ENCODE peak calls at places on chromosomes 11 and 22, in five cellular contexts. V is stomach, S is GM12878, T is A549, D is suprapubic skin. X is an unnamed sample.
A peak's percentile ranks its signal among the peaks of the same experiment; 100 is the strongest.

GRCh38 chr22:20423636-20424511 is 13.8 kb downstream of the SCARF2 start:
- DNase-seq in V (no peak), S (no peak), T (no peak), D (no peak), X (no peak)

GRCh38 chr11:7251836-7252682 is at the start of gene SYT9:
- DNase-seq in V (peak; percentile 54), S (no peak), T (peak; percentile 21), D (peak; percentile 80), X (no peak)

GRCh38 chr11:15688351-15688792 is 573.6 kb downstream of the INSC start:
- DNase-seq in V (no peak), S (no peak), T (no peak), D (no peak), X (peak; percentile 69)

GRCh38 chr11:6156628-6157367 is 13.3 kb downstream of the OR52B2 start:
- DNase-seq in V (no peak), S (no peak), T (no peak), D (no peak), X (no peak)

GRCh38 chr11:103294516-103294915 is 185.3 kb downstream of the DYNC2H1 start:
- DNase-seq in V (no peak), S (no peak), T (no peak), D (no peak), X (no peak)

GRCh38 chr11:12137005-12137690 is 26.8 kb downstream of the MICAL2 start:
- DNase-seq in V (peak; percentile 51), S (no peak), T (no peak), D (no peak), X (no peak)

GRCh38 chr11:69963533-69964246 is 114.4 kb upstream of the ANO1 start:
- DNase-seq in V (no peak), S (no peak), T (no peak), D (no peak), X (no peak)

GRCh38 chr11:80542704-80543103 is 1101.9 kb upstream of the TENM4 start:
- DNase-seq in V (no peak), S (no peak), T (no peak), D (no peak), X (no peak)

GRCh38 chr22:19169002-19169946 is 9.3 kb downstream of the SLC25A1 start:
- DNase-seq in V (no peak), S (no peak), T (no peak), D (no peak), X (no peak)

GRCh38 chr22:19772673-19773469 is 12.3 kb downstream of the TBX1 start:
- DNase-seq in V (peak; percentile 51), S (peak; percentile 61), T (no peak), D (no peak), X (no peak)

GRCh38 chr22:30287626-30288413 is 1.5 kb downstream of the CASTOR1 start:
- DNase-seq in V (peak; percentile 89), S (no peak), T (peak; percentile 91), D (peak; percentile 92), X (peak; percentile 78)

GRCh38 chr11:66327171-66328035 is 8.8 kb downstream of the RIN1 start:
- DNase-seq in V (no peak), S (no peak), T (no peak), D (no peak), X (no peak)

GRCh38 chr11:14384338-14384737 is 25.4 kb upstream of the RRAS2 start:
- DNase-seq in V (no peak), S (no peak), T (no peak), D (no peak), X (no peak)

GRCh38 chr11:106917973-106918372 is 100.3 kb downstream of the GUCY1A2 start:
- DNase-seq in V (no peak), S (no peak), T (no peak), D (no peak), X (no peak)

GRCh38 chr11:90446207-90446606 is 223.4 kb upstream of the CHORDC1 start:
- DNase-seq in V (no peak), S (no peak), T (no peak), D (no peak), X (no peak)

GRCh38 chr11:122746050-122746478 is 90.5 kb downstream of the UBASH3B start:
- DNase-seq in V (no peak), S (peak; percentile 87), T (no peak), D (no peak), X (no peak)

GRCh38 chr11:111631034-111631665 is 28.9 kb downstream of the SIK2 start:
- DNase-seq in V (no peak), S (no peak), T (no peak), D (no peak), X (no peak)

GRCh38 chr22:20093437-20093836 is 13.4 kb downstream of the DGCR8 start:
- DNase-seq in V (peak; percentile 89), S (no peak), T (no peak), D (no peak), X (no peak)

GRCh38 chr22:48784701-48785503 is 1042.8 kb downstream of the BRD1 start:
- DNase-seq in V (no peak), S (no peak), T (no peak), D (no peak), X (no peak)

GRCh38 chr11:126716456-126717083 is 284.0 kb downstream of the KIRREL3 start:
- DNase-seq in V (peak; percentile 67), S (no peak), T (peak; percentile 40), D (no peak), X (no peak)

GRCh38 chr11:126719740-126720139 is 280.8 kb downstream of the KIRREL3 start:
- DNase-seq in V (no peak), S (no peak), T (no peak), D (no peak), X (peak; percentile 26)

GRCh38 chr11:126722006-126722736 is 278.4 kb downstream of the KIRREL3 start:
- DNase-seq in V (no peak), S (no peak), T (no peak), D (no peak), X (no peak)

GRCh38 chr11:126720539-126721235 is 279.9 kb downstream of the KIRREL3 start:
- DNase-seq in V (no peak), S (no peak), T (no peak), D (no peak), X (no peak)

DNA sequence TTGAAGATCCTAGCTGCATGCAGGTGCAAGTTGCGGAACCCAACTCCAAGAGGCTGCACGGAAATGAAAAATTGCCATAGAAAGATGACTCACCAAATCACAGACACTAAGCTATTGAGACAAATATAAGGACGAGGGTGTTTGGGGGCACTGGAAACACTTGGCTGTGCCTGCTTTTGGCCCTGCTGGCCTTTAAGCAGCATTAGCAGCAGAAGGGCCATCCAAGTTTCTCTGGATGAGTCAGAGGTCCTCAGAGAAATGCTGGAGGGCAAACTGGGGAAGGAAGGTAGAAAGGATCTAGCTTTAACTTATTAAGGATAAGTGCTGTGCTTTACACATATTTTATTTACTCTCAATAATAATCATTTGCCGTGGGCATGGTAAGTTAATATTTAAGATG is 282.3 kb downstream of the KIRREL3 start:
- DNase-seq in V (no peak), S (no peak), T (peak; percentile 33), D (no peak), X (no peak)
- TF ChIP-seq EP300 in V (no peak), S (no peak), T (no peak), D (no peak), X (no peak)

GRCh38 chr11:121425818-121426217 is 26.3 kb upstream of the SORL1 start:
- DNase-seq in V (no peak), S (no peak), T (no peak), D (no peak), X (no peak)

GRCh38 chr11:121422675-121423074 is 29.4 kb upstream of the SORL1 start:
- DNase-seq in V (no peak), S (peak; percentile 72), T (no peak), D (no peak), X (no peak)

GRCh38 chr11:121431820-121432526 is 20.1 kb upstream of the SORL1 start:
- DNase-seq in V (no peak), S (no peak), T (no peak), D (no peak), X (no peak)

GRCh38 chr11:121429556-121429955 is 22.6 kb upstream of the SORL1 start:
- DNase-seq in V (no peak), S (no peak), T (no peak), D (no peak), X (no peak)

GRCh38 chr11:121426476-121427454 is 25.3 kb upstream of the SORL1 start:
- DNase-seq in V (peak; percentile 56), S (no peak), T (no peak), D (no peak), X (no peak)
- H3K4me1 ChIP-seq in V (no peaks in the 10 kb centered on the region), S (peaks cover 46% of the 10 kb centered on the region), T (no peaks in the 10 kb centered on the region), D (peaks cover 11% of the 10 kb centered on the region), X (no peaks in the 10 kb centered on the region)

GRCh38 chr11:32386770-32387377 is 48.5 kb downstream of the WT1 start:
- DNase-seq in V (no peak), S (no peak), T (no peak), D (no peak), X (no peak)
- TF ChIP-seq EP300 in V (no peak), S (no peak), T (no peak), D (no peak), X (no peak)

GRCh38 chr11:88482871-88483301 is 145.3 kb upstream of the CTSC start:
- DNase-seq in V (no peak), S (no peak), T (no peak), D (no peak), X (no peak)

GRCh38 chr11:88475991-88476418 is 138.5 kb upstream of the CTSC start:
- DNase-seq in V (no peak), S (no peak), T (no peak), D (no peak), X (no peak)

GRCh38 chr11:88478136-88478785 is 140.7 kb upstream of the CTSC start:
- DNase-seq in V (no peak), S (no peak), T (no peak), D (no peak), X (no peak)

GRCh38 chr11:88484873-88485621 is 147.5 kb upstream of the CTSC start:
- DNase-seq in V (no peak), S (peak; percentile 27), T (peak; percentile 58), D (no peak), X (no peak)

GRCh38 chr11:88480217-88480616 is 142.7 kb upstream of the CTSC start:
- DNase-seq in V (no peak), S (no peak), T (no peak), D (no peak), X (no peak)
- H3K4me1 ChIP-seq in V (no peaks in the 10 kb centered on the region), S (peaks cover 6% of the 10 kb centered on the region), T (peaks cover 4% of the 10 kb centered on the region), D (no peaks in the 10 kb centered on the region), X (no peaks in the 10 kb centered on the region)

DNA sequence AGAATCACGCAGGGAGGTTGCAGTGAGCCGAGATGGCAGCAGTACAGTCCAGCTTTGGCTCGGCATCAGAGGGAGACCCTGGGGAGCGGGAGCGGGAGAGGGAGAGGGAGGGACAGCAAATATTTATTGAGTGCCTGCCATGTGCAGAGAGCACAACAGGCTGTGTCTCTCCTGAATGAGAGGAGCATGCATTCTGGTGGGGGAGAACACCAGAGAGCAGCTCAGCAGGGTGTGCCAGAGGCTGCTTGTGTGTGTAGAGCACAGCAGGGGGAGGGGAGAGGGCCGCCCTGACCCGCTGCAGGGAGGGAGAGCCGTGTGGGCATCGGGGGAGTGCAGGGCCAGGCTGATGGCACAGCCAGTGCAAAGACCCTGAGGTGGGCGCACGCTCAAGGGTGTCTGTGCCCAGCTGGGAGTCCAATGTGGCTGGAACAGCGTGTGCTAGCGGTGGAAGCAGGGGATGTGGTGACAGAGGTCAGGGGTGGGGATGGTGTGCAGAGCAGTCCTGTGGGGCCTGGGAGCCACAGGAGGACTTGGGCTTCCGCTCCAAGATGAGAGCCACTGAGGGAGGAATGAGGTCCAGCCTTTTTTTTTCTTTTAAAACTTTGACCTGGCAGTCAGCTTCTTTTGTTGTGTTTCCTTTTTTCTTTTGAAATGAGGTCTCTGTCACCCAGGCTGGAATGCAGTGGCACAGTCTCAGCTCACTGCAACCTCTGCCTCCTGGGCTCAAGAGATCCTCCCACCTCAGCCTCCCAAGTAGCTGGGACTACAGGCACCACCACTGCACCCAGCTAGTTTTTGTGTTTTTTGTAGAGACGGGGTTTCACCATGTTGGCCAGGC is 12.0 kb downstream of the PPIL2 start:
- DNase-seq in V (no peak), S (no peak), T (no peak), D (no peak), X (no peak)
- TF ChIP-seq EP300 in V (no peak), S (no peak), T (no peak), D (no peak), X (no peak)